ENCODE peak calls at places on chromosomes 4 and X, in six cellular contexts. L is lung microvascular endothelial cell, T is GM12878, S is foreskin fibroblast, Y is NCI-H2081, Q is GM12892. D is an unnamed sample.
A peak's percentile ranks its signal among the peaks of the same experiment; 100 is the strongest.

GRCh38 chrX:108696690-108697089 is 39.7 kb downstream of the IRS4 start:
- DNase-seq in L (no peak), T (no peak), S (peak; percentile 4), Y (no peak), Q (no peak), D (no peak)

GRCh38 chr4:80197601-80198444 is 520 bp downstream of the PRDM8 start:
- DNase-seq in L (peak; percentile 46), T (no peak), S (peak; percentile 59), Y (peak; percentile 33), Q (no peak), D (no peak)

GRCh38 chrX:41695464-41695863 is 6.7 kb downstream of the GPR34 start:
- DNase-seq in L (no peak), T (no peak), S (no peak), Y (no peak), Q (no peak), D (no peak)

GRCh38 chr4:1126506-1126905 is 13.1 kb upstream of the RNF212 start:
- DNase-seq in L (no peak), T (no peak), S (peak; percentile 45), Y (no peak), Q (no peak), D (no peak)

GRCh38 chrX:149962010-149962409 is 23.7 kb upstream of the EOLA2 start:
- DNase-seq in L (no peak), T (no peak), S (no peak), Y (no peak), Q (no peak), D (no peak)

GRCh38 chrX:45849261-45849660 is 648.6 kb upstream of the DIPK2B start:
- DNase-seq in L (peak; percentile 50), T (no peak), S (peak; percentile 82), Y (peak; percentile 13), Q (no peak), D (peak; percentile 94)

GRCh38 chr4:29717658-29718057 is 1002.5 kb upstream of the PCDH7 start:
- DNase-seq in L (no peak), T (no peak), S (peak; percentile 1), Y (no peak), Q (no peak), D (peak; percentile 3)

GRCh38 chr4:110364911-110365520 is 110.9 kb upstream of the ENPEP start:
- DNase-seq in L (no peak), T (no peak), S (peak; percentile 16), Y (no peak), Q (no peak), D (no peak)

GRCh38 chr4:37994569-37994968 is 34.4 kb downstream of the PTTG2 start:
- DNase-seq in L (no peak), T (no peak), S (no peak), Y (no peak), Q (no peak), D (no peak)

GRCh38 chr4:187558391-187558790 is 437.2 kb upstream of the ZFP42 start:
- DNase-seq in L (no peak), T (no peak), S (peak; percentile 28), Y (no peak), Q (no peak), D (no peak)

GRCh38 chrX:37711991-37712390 is 26.4 kb downstream of the XK start:
- DNase-seq in L (no peak), T (no peak), S (no peak), Y (no peak), Q (no peak), D (no peak)

GRCh38 chr4:148225639-148226038 is 216.6 kb downstream of the NR3C2 start:
- DNase-seq in L (no peak), T (no peak), S (no peak), Y (no peak), Q (no peak), D (no peak)

GRCh38 chrX:135373357-135373756 is 48.4 kb upstream of the SMIM10L2A start:
- DNase-seq in L (no peak), T (no peak), S (no peak), Y (no peak), Q (no peak), D (no peak)

GRCh38 chr4:52788806-52789205 is 37.6 kb upstream of the ERVMER34-1 start:
- DNase-seq in L (no peak), T (no peak), S (no peak), Y (no peak), Q (no peak), D (peak; percentile 47)

GRCh38 chr4:122346036-122346435 is 32.8 kb upstream of the ADAD1 start:
- DNase-seq in L (no peak), T (no peak), S (no peak), Y (no peak), Q (no peak), D (no peak)

GRCh38 chr4:40523581-40523980 is 106.1 kb downstream of the RBM47 start:
- DNase-seq in L (no peak), T (no peak), S (no peak), Y (no peak), Q (no peak), D (no peak)

GRCh38 chr4:167129146-167129545 is 105.1 kb downstream of the SPOCK3 start:
- DNase-seq in L (no peak), T (no peak), S (no peak), Y (no peak), Q (no peak), D (no peak)

GRCh38 chr4:15653864-15654391 is 1.2 kb downstream of the FBXL5 start:
- DNase-seq in L (peak; percentile 55), T (no peak), S (peak; percentile 70), Y (no peak), Q (no peak), D (peak; percentile 15)

D was measured in SW480.